ENCODE peak calls at places on chromosome 13, in four cellular contexts. Z is colonic mucosa, K is ACHN, U is SHP77 treated with DMSO at 0.1 percent for 48 hours. J is an unnamed sample.

GRCh38 chr13:99922631-99923404 is 48.7 kb downstream of the ZIC5 start:
- DNase-seq in Z (peak), K (no peak), U (no peak), J (no peak)

GRCh38 chr13:76822691-76823267 is 63.4 kb downstream of the KCTD12 start:
- DNase-seq in Z (no peak), U (no peak), K (no peak), J (no peak)

GRCh38 chr13:20553309-20553708 is 13.6 kb upstream of the IFT88 start:
- DNase-seq in K (no peak), Z (no peak), U (no peak), J (no peak)

GRCh38 chr13:95512424-95512823 is 40.1 kb upstream of the CLDN10 start:
- DNase-seq in K (no peak), U (no peak), Z (no peak), J (no peak)

GRCh38 chr13:74306496-74306895 is 172.3 kb upstream of the KLF12 start:
- DNase-seq in K (no peak), U (no peak), Z (no peak), J (no peak)

GRCh38 chr13:73913043-73913740 is 221.0 kb downstream of the KLF12 start:
- DNase-seq in K (no peak), U (no peak), Z (no peak), J (no peak)

GRCh38 chr13:23074054-23074805 is 106.5 kb upstream of the SGCG start:
- DNase-seq in Z (no peak), K (no peak), U (no peak), J (no peak)

GRCh38 chr13:100063333-100063732 is 25.6 kb upstream of the PCCA start:
- DNase-seq in U (peak), Z (no peak), K (no peak), J (no peak)

J was measured in T-helper 2 cell treated with Interferon-gamma antibody and Interleukin-4, amounts not matched to agents 5 μg/mL and 100 μg/mL, for 36 hours.